ENCODE peak calls at places on chromosomes 3 and 15, in four cellular contexts. One of them, this sample, is unnamed.

GRCh38 chr3:124352143-124352528 is 360.2 kb upstream of the ROPN1 start:
- DNase-seq in GM12878: no peak
- DNase-seq in K562: no peak
- DNase-seq in SK-N-SH: no peak
- DNase-seq in this sample: no peak

GRCh38 chr3:13064964-13065363 is 8.3 kb downstream of the IQSEC1 start:
- DNase-seq in GM12878: no peak
- DNase-seq in K562: no peak
- DNase-seq in SK-N-SH: no peak
- DNase-seq in this sample: no peak

GRCh38 chr3:52248816-52249547 is 3.4 kb downstream of the PPM1M start:
- DNase-seq in GM12878: no peak
- DNase-seq in K562: peak; percentile 25
- DNase-seq in SK-N-SH: no peak
- DNase-seq in this sample: no peak

GRCh38 chr3:58009026-58009748 is 965 bp downstream of the FLNB start:
- DNase-seq in GM12878: no peak
- DNase-seq in K562: peak; percentile 52
- DNase-seq in SK-N-SH: peak; percentile 72
- DNase-seq in this sample: peak; percentile 49

GRCh38 chr15:65904301-65904700 is 35.0 kb downstream of the RAB11A start:
- DNase-seq in GM12878: no peak
- DNase-seq in K562: peak; percentile 53
- DNase-seq in SK-N-SH: no peak
- DNase-seq in this sample: no peak

GRCh38 chr15:72515591-72516389 is 41.7 kb downstream of the ARIH1 start:
- DNase-seq in GM12878: no peak
- DNase-seq in K562: no peak
- DNase-seq in SK-N-SH: no peak
- DNase-seq in this sample: no peak

GRCh38 chr3:139529624-139530023 is 9.9 kb downstream of the RBP1 start:
- DNase-seq in GM12878: no peak
- DNase-seq in K562: no peak
- DNase-seq in SK-N-SH: no peak
- DNase-seq in this sample: no peak

GRCh38 chr15:92391640-92392039 is 2.0 kb upstream of the ST8SIA2 start:
- DNase-seq in GM12878: no peak
- DNase-seq in K562: no peak
- DNase-seq in SK-N-SH: no peak
- DNase-seq in this sample: peak; percentile 59

GRCh38 chr3:45991341-45991740 is 4.3 kb downstream of the FYCO1 start:
- DNase-seq in GM12878: no peak
- DNase-seq in K562: no peak
- DNase-seq in SK-N-SH: no peak
- DNase-seq in this sample: no peak

GRCh38 chr3:171900396-171900795 is 57.2 kb downstream of the TMEM212 start:
- DNase-seq in GM12878: no peak
- DNase-seq in K562: no peak
- DNase-seq in SK-N-SH: no peak
- DNase-seq in this sample: no peak

GRCh38 chr3:38227989-38228388 is 37.6 kb upstream of the SLC22A13 start:
- DNase-seq in GM12878: no peak
- DNase-seq in K562: no peak
- DNase-seq in SK-N-SH: no peak
- DNase-seq in this sample: no peak

GRCh38 chr3:193509103-193509965 is 45.4 kb downstream of the ATP13A4 start:
- DNase-seq in GM12878: no peak
- DNase-seq in K562: no peak
- DNase-seq in SK-N-SH: no peak
- DNase-seq in this sample: no peak

GRCh38 chr3:167684389-167684993 is 30.7 kb upstream of the WDR49 start:
- DNase-seq in GM12878: no peak
- DNase-seq in K562: peak; percentile 44
- DNase-seq in SK-N-SH: peak; percentile 41
- DNase-seq in this sample: peak; percentile 23

GRCh38 chr15:76682259-76682658 is 222.9 kb downstream of the SCAPER start:
- DNase-seq in GM12878: no peak
- DNase-seq in K562: no peak
- DNase-seq in SK-N-SH: no peak
- DNase-seq in this sample: no peak

GRCh38 chr3:127064391-127065137 is 81.6 kb downstream of the PLXNA1 start:
- DNase-seq in GM12878: no peak
- DNase-seq in K562: peak; percentile 13
- DNase-seq in SK-N-SH: no peak
- DNase-seq in this sample: no peak

GRCh38 chr15:63169796-63170195 is 12.5 kb upstream of the RPS27L start:
- DNase-seq in GM12878: no peak
- DNase-seq in K562: no peak
- DNase-seq in SK-N-SH: no peak
- DNase-seq in this sample: no peak

GRCh38 chr15:62122249-62122648 is 42.8 kb downstream of the C2CD4B start:
- DNase-seq in GM12878: no peak
- DNase-seq in K562: no peak
- DNase-seq in SK-N-SH: no peak
- DNase-seq in this sample: no peak

GRCh38 chr3:59432676-59433075 is 382.9 kb upstream of the CFAP20DC start:
- DNase-seq in GM12878: no peak
- DNase-seq in K562: no peak
- DNase-seq in SK-N-SH: no peak
- DNase-seq in this sample: no peak

DNA sequence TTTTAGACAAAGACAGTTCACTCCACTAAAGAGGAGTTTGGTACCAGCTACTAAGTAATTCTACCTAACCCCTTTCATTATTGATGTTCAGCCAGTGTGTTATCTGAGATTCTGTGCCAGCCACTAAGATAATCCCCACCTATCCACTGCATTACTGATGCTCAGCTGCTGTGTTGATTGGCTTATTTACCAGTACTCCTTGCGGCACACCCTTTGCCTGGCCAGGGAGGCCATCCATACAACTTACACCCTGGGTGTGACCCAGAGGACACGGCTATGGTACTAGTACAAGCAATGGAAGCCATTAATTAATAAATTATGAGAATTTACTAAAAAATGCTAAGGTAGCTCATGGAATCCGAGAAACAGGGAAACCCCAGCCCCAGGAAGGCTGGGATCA is 290.7 kb upstream of the CTNNB1 start:
- DNase-seq in GM12878: no peak
- DNase-seq in K562: no peak
- DNase-seq in SK-N-SH: no peak
- DNase-seq in this sample: no peak
- TF ChIP-seq USF1 in GM12878: no peak
- TF ChIP-seq USF1 in K562: no peak
- TF ChIP-seq USF1 in SK-N-SH: no peak
- TF ChIP-seq USF1 in this sample: no peak

DNA sequence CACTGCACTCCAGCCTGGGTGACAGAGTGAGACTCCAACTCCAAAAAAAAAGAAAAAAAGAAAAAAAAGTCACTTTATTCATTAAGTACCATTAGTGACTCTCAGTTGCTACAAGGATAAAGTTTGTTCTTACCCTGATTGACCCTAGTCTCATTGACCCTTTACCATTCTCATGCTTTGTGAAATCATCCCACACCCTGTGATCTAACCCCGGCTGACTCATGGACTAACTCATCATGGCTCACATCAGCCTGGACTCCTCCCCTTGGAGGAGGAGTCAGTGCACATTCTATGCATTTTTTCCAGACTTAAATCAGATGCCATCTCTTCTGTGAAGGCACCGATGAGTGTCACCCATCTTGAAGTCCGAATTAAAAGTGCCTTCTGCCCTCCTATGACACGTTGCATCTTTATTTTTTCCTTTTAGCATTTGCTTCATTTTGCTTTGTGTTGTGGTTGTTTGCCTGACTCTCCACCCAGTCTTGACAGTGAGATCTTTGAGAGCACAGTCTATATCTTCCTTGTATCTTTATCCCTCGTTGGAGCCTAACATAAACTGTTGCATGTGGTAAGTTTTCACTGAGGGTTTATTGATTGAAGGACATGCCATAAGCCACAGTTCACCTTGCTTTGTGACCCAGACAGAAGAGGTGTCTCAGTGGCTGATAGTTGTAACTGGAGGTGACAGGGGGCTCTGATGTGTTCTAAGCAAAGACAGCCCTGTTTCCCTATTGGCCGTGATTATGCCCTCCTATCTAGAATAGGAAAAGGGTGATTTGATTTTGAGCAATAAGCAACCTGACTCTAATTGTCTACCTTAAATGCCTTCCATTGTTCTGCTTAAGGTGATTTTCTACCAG is 72.1 kb downstream of the IL1RAP start:
- DNase-seq in GM12878: no peak
- DNase-seq in K562: no peak
- DNase-seq in SK-N-SH: peak; percentile 7
- DNase-seq in this sample: no peak
- TF ChIP-seq USF1 in GM12878: no peak
- TF ChIP-seq USF1 in K562: no peak
- TF ChIP-seq USF1 in SK-N-SH: no peak
- TF ChIP-seq USF1 in this sample: no peak

GRCh38 chr3:32414527-32415202 is 23.0 kb downstream of the CMTM7 start:
- DNase-seq in GM12878: no peak
- DNase-seq in K562: no peak
- DNase-seq in SK-N-SH: no peak
- DNase-seq in this sample: no peak
- TF ChIP-seq USF1 in GM12878: no peak
- TF ChIP-seq USF1 in K562: no peak
- TF ChIP-seq USF1 in SK-N-SH: no peak
- TF ChIP-seq USF1 in this sample: no peak

GRCh38 chr15:39788108-39788507 is 5.5 kb upstream of the FSIP1 start:
- DNase-seq in GM12878: no peak
- DNase-seq in K562: no peak
- DNase-seq in SK-N-SH: no peak
- DNase-seq in this sample: no peak
- TF ChIP-seq USF1 in GM12878: no peak
- TF ChIP-seq USF1 in K562: no peak
- TF ChIP-seq USF1 in SK-N-SH: no peak
- TF ChIP-seq USF1 in this sample: no peak